ENCODE peak calls at places on chromosomes 12 and 14, in eight cellular contexts. A is prostate gland, W is H1, C is breast epithelium, G is IMR-90, Q is suprapubic skin, B is stomach, R is sigmoid colon. U is an unnamed sample.

GRCh38 chr12:119406322-119406721 is 71.8 kb downstream of the CCDC60 start:
- DNase-seq in A (no peak), W (no peak), R (no peak), Q (no peak), G (no peak), C (no peak), B (no peak), U (no peak)

GRCh38 chr12:8860165-8860961 is 37.9 kb downstream of the A2ML1 start:
- DNase-seq in B (peak), G (peak), C (peak), W (peak), A (peak), Q (no peak), R (no peak), U (peak)

GRCh38 chr12:104877107-104877705 is 80.9 kb downstream of the SLC41A2 start:
- DNase-seq in W (no peak), G (peak), R (no peak), Q (no peak), C (no peak), A (peak), B (peak), U (no peak)

GRCh38 chr14:91893659-91894058 is 26.3 kb upstream of the TC2N start:
- DNase-seq in B (no peak), R (peak), C (no peak), W (no peak), Q (no peak), G (no peak), A (no peak), U (no peak)

GRCh38 chr14:66070542-66071319 is 415.4 kb upstream of the CCDC196 start:
- DNase-seq in R (no peak), Q (no peak), W (peak), C (no peak), B (peak), A (no peak), G (no peak), U (no peak)

GRCh38 chr14:89618821-89619551 is 202.0 kb upstream of the FOXN3 start:
- DNase-seq in A (peak), B (peak), Q (peak), C (no peak), R (peak), W (peak), G (peak), U (peak)

GRCh38 chr14:56273151-56273550 is 154.9 kb downstream of the PELI2 start:
- DNase-seq in A (no peak), R (no peak), B (no peak), C (no peak), Q (no peak), G (peak), W (no peak), U (peak)

GRCh38 chr14:63573579-63573978 is 30.4 kb upstream of the PPP2R5E start:
- DNase-seq in G (peak), Q (no peak), A (no peak), C (no peak), W (no peak), B (no peak), R (no peak), U (no peak)

GRCh38 chr12:6533653-6534157 is 612 bp upstream of the GAPDH start:
- DNase-seq in W (no peak), G (peak), A (peak), B (peak), Q (no peak), C (no peak), R (peak), U (no peak)

GRCh38 chr12:6534158-6534913 is at the start of gene GAPDH:
- DNase-seq in C (peak), Q (peak), G (peak), W (peak), B (peak), R (peak), A (peak), U (peak)

GRCh38 chr12:6535697-6535946 is 1.3 kb downstream of the GAPDH start:
- DNase-seq in R (no peak), A (no peak), G (no peak), Q (no peak), C (no peak), B (no peak), W (no peak), U (no peak)

GRCh38 chr12:6535960-6536847 is 1.9 kb downstream of the GAPDH start:
- DNase-seq in B (no peak), G (no peak), Q (no peak), R (peak), W (no peak), A (no peak), C (no peak), U (no peak)

DNA sequence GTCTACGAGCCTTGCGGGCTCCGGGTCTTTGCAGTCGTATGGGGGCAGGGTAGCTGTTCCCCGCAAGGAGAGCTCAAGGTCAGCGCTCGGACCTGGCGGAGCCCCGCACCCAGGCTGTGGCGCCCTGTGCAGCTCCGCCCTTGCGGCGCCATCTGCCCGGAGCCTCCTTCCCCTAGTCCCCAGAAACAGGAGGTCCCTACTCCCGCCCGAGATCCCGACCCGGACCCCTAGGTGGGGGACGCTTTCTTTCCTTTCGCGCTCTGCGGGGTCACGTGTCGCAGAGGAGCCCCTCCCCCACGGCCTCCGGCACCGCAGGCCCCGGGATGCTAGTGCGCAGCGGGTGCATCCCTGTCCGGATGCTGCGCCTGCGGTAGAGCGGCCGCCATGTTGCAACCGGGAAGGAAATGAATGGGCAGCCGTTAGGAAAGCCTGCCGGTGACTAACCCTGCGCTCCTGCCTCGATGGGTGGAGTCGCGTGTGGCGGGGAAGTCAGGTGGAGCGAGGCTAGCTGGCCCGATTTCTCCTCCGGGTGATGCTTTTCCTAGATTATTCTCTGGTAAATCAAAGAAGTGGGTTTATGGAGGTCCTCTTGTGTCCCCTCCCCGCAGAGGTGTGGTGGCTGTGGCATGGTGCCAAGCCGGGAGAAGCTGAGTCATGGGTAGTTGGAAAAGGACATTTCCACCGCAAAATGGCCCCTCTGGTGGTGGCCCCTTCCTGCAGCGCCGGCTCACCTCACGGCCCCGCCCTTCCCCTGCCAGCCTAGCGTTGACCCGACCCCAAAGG is 788 bp downstream of the GAPDH start:
- DNase-seq in G (peak), A (peak), B (peak), R (peak), W (no peak), Q (peak), C (peak), U (peak)
- TF ChIP-seq POLR2A in G (no peak), A (peak), B (no peak), R (no peak), W (peak), Q (no peak), C (no peak), U (no peak)

DNA sequence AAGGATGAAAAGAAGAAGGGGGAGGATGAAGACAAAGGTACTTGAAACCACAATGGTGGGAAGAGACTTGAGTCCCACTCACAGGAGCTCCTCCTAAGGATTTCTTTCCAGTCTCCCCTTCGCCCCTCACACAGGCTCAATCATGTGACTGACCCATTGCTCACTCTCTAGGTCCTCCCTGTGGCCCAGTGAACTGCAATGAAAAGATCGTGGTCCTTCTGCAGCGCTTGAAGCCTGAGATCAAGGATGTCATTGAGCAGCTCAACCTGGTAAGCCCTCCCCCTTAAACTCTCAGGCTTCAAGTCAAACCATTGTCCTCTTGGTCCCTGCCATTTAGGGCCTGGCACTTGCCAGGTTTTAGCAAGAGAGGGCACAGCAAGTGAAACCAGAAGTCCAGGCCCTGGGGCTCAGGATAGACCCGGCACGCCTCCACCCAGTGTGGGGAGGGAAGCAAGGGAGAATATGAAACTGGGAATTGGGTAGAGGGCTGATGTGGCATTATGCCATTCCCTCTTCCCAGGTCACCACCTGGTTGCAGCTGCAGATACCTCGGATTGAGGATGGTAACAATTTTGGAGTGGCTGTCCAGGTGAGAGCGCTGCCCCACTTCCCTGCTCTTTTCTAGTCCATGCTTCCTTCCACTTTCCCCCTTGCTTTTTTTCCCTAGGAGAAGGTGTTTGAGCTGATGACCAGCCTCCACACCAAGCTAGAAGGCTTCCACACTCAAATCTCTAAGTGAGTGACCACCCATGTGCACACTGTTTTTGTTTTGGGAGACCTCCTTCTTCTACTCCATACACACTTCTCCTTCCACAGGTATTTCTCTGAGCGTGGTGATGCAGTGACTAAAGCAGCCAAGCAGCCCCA is 1.8 kb downstream of the PSME1 start:
- DNase-seq in W (no peak), A (no peak), Q (no peak), R (no peak), B (no peak), C (no peak), G (no peak), U (no peak)
- H3K4me3 ChIP-seq in W (no peak), A (no peak), Q (no peak), R (no peak), B (no peak), C (no peak), G (no peak), U (no peak)

GRCh38 chr14:73759183-73759713 is 45.1 kb upstream of the PNMA1 start:
- DNase-seq in B (peak), Q (peak), G (peak), A (no peak), W (no peak), C (no peak), R (peak), U (no peak)
- TF ChIP-seq POLR2A in B (no peak), Q (no peak), G (no peak), A (peak), W (no peak), C (no peak), R (no peak), U (no peak)

GRCh38 chr14:73788871-73789590 is 62.6 kb upstream of the PTGR2 start:
- DNase-seq in R (peak), B (no peak), W (no peak), A (no peak), G (no peak), Q (no peak), C (no peak), U (no peak)

GRCh38 chr14:73787760-73788508 is 63.7 kb upstream of the PTGR2 start:
- DNase-seq in B (no peak), Q (no peak), W (no peak), C (no peak), R (peak), A (no peak), G (peak), U (no peak)

GRCh38 chr14:73786942-73787759 is 64.5 kb upstream of the PTGR2 start:
- DNase-seq in C (peak), R (peak), W (no peak), G (peak), Q (no peak), B (peak), A (peak), U (peak)

GRCh38 chr14:73792476-73792875 is 59.2 kb upstream of the PTGR2 start:
- DNase-seq in A (no peak), G (no peak), B (no peak), C (no peak), R (no peak), W (no peak), Q (no peak), U (no peak)

DNA sequence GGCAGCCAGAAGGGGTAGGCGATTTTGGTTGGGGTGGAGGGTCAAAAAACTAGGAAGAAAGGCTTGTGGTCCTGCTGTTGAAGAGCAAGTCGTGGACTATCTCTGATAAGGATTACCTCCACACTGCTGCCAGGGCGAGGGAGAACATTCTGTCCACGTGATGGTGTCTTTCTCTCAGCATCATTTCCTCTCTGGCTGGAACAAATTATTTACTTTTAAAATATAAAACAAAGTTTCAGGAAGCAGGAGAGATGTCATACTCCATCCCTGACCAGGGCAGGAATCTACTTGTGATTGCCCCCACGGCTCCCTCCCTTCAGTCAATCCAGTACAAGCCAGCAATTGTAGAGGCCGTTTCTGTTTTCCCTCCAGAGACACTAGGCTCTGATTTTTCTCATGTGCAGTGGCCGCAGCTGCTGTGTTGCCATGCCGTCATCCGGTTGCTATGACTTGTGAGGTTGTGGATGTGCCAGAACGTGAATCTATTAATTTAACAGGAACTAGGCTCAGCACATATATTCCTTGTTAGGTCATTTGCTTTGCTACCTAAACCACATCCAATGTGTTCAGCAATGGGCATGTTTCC is 61.5 kb upstream of the PTGR2 start:
- DNase-seq in B (no peak), W (no peak), A (peak), C (peak), Q (peak), R (peak), G (peak), U (peak)
- H3K4me3 ChIP-seq in B (no peak), W (no peak), A (no peak), C (no peak), Q (no peak), R (no peak), G (no peak), U (no peak)

GRCh38 chr12:132827763-132828703 is 636 bp downstream of the GOLGA3 start:
- DNase-seq in G (peak), A (peak), Q (peak), B (peak), R (no peak), W (no peak), C (peak), U (peak)
- TF ChIP-seq POLR2A in G (no peak), A (no peak), Q (no peak), B (no peak), R (no peak), W (no peak), C (no peak), U (no peak)

GRCh38 chr14:81170829-81171195 is 49.9 kb downstream of the GTF2A1 start:
- DNase-seq in B (no peak), G (no peak), R (no peak), W (no peak), Q (no peak), C (no peak), A (no peak), U (no peak)
- H3K4me3 ChIP-seq in B (peak), G (no peak), R (no peak), W (no peak), Q (peak), C (peak), A (peak), U (no peak)

GRCh38 chr12:64568313-64568712 is 42.0 kb upstream of the RASSF3 start:
- DNase-seq in G (no peak), A (no peak), B (no peak), W (no peak), R (peak), Q (no peak), C (no peak), U (no peak)

GRCh38 chr12:64569923-64570595 is 40.2 kb upstream of the RASSF3 start:
- DNase-seq in C (no peak), W (no peak), Q (no peak), A (no peak), G (no peak), B (no peak), R (peak), U (no peak)

GRCh38 chr12:64572241-64572640 is 38.1 kb upstream of the RASSF3 start:
- DNase-seq in B (no peak), Q (no peak), W (no peak), R (no peak), A (no peak), C (no peak), G (no peak), U (no peak)

GRCh38 chr12:64574837-64575236 is 35.5 kb upstream of the RASSF3 start:
- DNase-seq in G (no peak), W (no peak), Q (no peak), R (no peak), B (no peak), C (no peak), A (no peak), U (no peak)

DNA sequence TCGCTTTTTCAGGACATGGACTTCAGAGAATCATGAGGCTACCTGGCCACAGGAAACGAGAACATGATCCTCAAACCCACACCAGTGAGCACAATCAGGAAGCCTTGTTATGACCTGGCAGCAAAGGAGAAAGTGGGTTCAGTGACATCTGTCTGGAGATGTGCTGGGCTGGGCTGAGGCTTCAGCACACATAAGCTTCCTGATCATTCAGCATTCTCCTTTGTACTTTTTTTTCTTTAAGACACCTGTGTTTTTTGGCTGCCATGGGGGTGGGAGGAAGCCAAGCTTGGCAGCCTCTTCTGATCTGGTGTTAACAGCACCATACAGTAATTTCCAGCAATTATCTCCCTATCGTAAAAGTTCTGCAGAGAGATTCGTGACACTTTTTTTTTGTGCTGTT is 38.9 kb upstream of the RASSF3 start:
- DNase-seq in A (no peak), W (no peak), Q (no peak), R (no peak), B (no peak), C (no peak), G (no peak), U (no peak)
- TF ChIP-seq POLR2A in A (no peak), W (no peak), Q (no peak), R (no peak), B (no peak), C (no peak), G (no peak), U (no peak)

DNA sequence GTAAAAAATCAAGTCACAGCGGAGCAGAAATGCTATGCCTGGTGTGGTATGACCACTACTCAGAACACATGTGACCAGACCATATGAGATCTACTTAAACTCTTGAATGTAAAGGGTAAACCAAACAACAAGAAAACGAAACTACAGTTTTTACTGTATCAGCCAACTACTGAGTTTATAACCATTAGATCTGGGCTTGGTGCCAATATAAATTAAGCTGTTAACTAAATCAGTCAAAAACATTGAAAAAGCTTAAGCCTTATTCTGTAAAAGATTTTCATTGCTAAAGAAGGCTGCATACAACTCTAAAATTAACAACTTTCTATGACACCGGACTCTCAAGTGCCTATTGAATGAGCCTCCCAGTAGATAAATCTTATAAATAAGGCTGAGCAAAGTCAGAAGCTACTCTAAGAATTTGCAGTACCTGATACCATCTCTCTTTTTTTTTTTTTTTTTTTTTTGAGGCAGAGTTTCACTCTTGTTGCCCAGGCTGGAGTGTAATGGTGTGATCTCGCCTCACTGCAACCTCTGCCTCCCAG is 35.4 kb downstream of the SPTLC2 start:
- DNase-seq in W (no peak), Q (no peak), C (no peak), B (no peak), G (peak), R (no peak), A (no peak), U (no peak)
- H3K4me3 ChIP-seq in W (no peak), Q (no peak), C (no peak), B (no peak), G (peak), R (no peak), A (no peak), U (no peak)

DNA sequence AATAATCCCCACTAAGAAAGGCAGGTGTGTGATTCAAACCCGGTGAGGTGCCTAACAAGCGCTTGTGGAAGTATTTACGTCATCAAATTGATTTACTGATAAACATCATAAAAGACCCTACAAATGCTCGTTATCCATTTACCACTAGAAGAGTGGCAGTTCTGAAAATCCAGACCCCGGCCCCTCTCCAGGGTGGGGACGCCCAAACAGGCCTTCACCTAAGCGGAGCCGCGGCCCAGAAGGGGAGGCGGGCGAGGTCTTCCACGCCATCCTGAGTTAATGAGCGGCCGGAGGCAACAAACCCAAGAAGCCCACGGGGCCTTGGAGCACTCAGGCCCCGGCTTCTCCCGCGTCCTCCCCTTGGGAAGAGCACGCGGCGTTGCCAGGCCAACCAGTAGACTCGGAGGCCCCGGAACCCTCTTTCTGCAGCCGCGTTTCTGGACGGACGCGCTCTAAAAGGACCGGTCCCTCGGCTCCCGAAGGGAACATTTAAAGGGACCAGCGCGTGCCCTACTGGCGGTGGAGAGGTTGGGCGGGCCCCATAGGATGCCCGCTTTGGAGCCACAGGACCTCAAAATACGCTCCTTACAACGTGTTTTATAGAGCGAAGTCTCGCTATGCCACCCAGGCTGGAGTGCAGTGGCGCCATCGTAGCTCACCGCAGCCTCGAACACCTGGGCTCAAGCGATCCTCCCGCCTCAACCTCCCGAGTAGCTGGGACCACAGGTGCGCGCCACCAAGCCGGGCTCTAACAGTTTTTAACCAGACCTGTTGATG is 3.5 kb downstream of the PTPN21 start:
- DNase-seq in A (peak), Q (peak), G (peak), B (peak), R (peak), W (no peak), C (peak), U (peak)
- TF ChIP-seq POLR2A in A (peak), Q (no peak), G (no peak), B (no peak), R (peak), W (peak), C (no peak), U (no peak)